ENCODE peak calls at places on chromosomes 1 and 21, in four cellular contexts. L is HepG2, S is WTC11, I is K562. H is an unnamed sample.

GRCh38 chr1:45015683-45016082 is 3.6 kb downstream of the UROD start:
- DNase-seq in L (no peak), I (no peak), S (no peak), H (no peak)

GRCh38 chr1:66490817-66491216 is 43.1 kb upstream of the SGIP1 start:
- DNase-seq in I (no peak), L (no peak), S (no peak), H (no peak)

GRCh38 chr21:35377505-35378090 is 328.5 kb upstream of the RUNX1 start:
- DNase-seq in L (no peak), I (no peak), S (no peak), H (no peak)

GRCh38 chr1:32111789-32112188 is 3.9 kb downstream of the KPNA6 start:
- DNase-seq in S (no peak), L (no peak), I (no peak), H (peak)

GRCh38 chr1:200729863-200730262 is 8.8 kb upstream of the CAMSAP2 start:
- DNase-seq in L (no peak), S (no peak), I (no peak), H (no peak)

GRCh38 chr1:84433253-84434080 is 35.2 kb downstream of the DNASE2B start:
- DNase-seq in S (peak), L (peak), I (peak), H (peak)

GRCh38 chr1:175072131-175072941 is 4.7 kb downstream of the TNN start:
- DNase-seq in L (no peak), S (no peak), I (no peak), H (peak)

GRCh38 chr1:100494393-100495084 is 43.4 kb upstream of the GPR88 start:
- DNase-seq in I (no peak), L (peak), S (no peak), H (no peak)

GRCh38 chr1:89660086-89660946 is 27.4 kb downstream of the LRRC8C start:
- DNase-seq in L (no peak), S (no peak), I (no peak), H (no peak)

GRCh38 chr1:30461640-30462039 is 261.7 kb downstream of the MATN1 start:
- DNase-seq in S (no peak), L (no peak), I (no peak), H (no peak)

GRCh38 chr1:160136121-160136925 is 15.1 kb upstream of the ATP1A4 start:
- DNase-seq in I (no peak), S (no peak), L (no peak), H (no peak)

GRCh38 chr1:44696789-44697188 is 22.3 kb downstream of the ARMH1 start:
- DNase-seq in I (no peak), L (no peak), S (no peak), H (no peak)

GRCh38 chr1:110449661-110450651 is 993 bp upstream of the PROK1 start:
- DNase-seq in I (peak), S (no peak), L (no peak), H (no peak)

GRCh38 chr1:185838111-185838510 is 103.9 kb downstream of the HMCN1 start:
- DNase-seq in I (no peak), S (no peak), L (no peak), H (no peak)

GRCh38 chr1:39908534-39908933 is 6.8 kb upstream of the MYCL start:
- DNase-seq in S (no peak), L (no peak), I (no peak), H (no peak)
- TF ChIP-seq SP1 in S (no peak), L (no peak), I (no peak), H (no peak)

GRCh38 chr1:235902638-235903542 is 36.2 kb upstream of the LYST start:
- DNase-seq in L (no peak), S (no peak), I (no peak), H (no peak)
- TF ChIP-seq ELF4 in L (no peak), S (no peak), I (no peak), H (no peak)

GRCh38 chr21:25889996-25890395 is 155.2 kb downstream of the GABPA start:
- DNase-seq in L (no peak), S (no peak), I (no peak), H (no peak)
- TF ChIP-seq SP1 in L (no peak), S (no peak), I (no peak), H (no peak)

GRCh38 chr1:119451158-119451557 is 36.2 kb downstream of the HSD3B2 start:
- DNase-seq in L (no peak), I (no peak), S (no peak), H (no peak)

GRCh38 chr1:119447344-119447743 is 32.4 kb downstream of the HSD3B2 start:
- DNase-seq in L (no peak), I (no peak), S (no peak), H (no peak)

GRCh38 chr1:119452085-119452484 is 37.1 kb downstream of the HSD3B2 start:
- DNase-seq in L (no peak), I (no peak), S (no peak), H (no peak)

GRCh38 chr1:119449964-119450363 is 35.0 kb downstream of the HSD3B2 start:
- DNase-seq in I (peak), L (peak), S (peak), H (no peak)

GRCh38 chr1:119448112-119448511 is 33.2 kb downstream of the HSD3B2 start:
- DNase-seq in I (no peak), S (peak), L (no peak), H (no peak)
- TF ChIP-seq ELF4 in I (no peak), S (no peak), L (no peak), H (no peak)

GRCh38 chr21:45308211-45309068 is 20.7 kb upstream of the POFUT2 start:
- DNase-seq in I (no peak), S (peak), L (peak), H (no peak)

GRCh38 chr21:45305831-45306230 is 18.1 kb upstream of the POFUT2 start:
- DNase-seq in L (no peak), I (no peak), S (peak), H (no peak)

GRCh38 chr21:45306453-45306831 is 18.7 kb upstream of the POFUT2 start:
- DNase-seq in I (no peak), L (no peak), S (peak), H (no peak)

GRCh38 chr21:45304945-45305344 is 17.2 kb upstream of the POFUT2 start:
- DNase-seq in S (peak), L (no peak), I (no peak), H (no peak)

DNA sequence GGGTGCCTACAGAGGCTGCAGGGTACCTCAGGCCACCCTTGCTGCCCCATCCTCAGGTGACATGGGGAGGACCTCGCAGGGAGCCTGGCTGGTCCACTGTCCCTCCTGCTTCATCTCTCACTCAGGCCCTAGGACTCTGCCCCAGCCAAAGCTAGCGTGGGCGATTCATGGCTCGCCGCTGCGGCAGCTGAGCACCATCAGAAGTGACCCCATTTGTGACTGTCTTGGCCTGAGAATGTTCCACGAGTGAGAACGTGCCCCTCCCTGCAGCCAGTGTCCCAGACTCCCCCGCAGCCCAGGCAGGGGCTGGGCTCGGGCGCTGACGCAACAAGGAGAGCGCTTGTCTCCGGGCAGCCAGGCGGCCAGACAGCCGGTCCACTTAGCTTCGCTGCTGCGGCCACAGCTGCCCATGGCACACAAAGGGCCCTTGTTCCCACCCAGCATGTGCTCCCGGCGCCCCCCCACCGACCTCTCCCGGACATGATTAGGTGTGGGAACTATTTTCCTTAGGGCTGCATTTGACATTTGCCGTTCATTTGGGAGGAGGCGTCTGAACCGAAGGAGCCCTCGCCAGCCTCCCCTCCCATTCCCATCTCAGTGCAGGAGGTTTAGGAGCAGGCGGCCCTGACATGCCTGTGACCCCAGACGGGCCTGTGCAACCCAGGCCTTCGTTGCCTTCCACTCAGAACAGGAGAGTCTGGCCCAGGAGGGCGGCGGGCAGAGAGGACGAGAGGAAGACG is 19.3 kb upstream of the POFUT2 start:
- DNase-seq in S (peak), I (peak), L (peak), H (no peak)
- TF ChIP-seq SP1 in S (no peak), I (no peak), L (no peak), H (no peak)

DNA sequence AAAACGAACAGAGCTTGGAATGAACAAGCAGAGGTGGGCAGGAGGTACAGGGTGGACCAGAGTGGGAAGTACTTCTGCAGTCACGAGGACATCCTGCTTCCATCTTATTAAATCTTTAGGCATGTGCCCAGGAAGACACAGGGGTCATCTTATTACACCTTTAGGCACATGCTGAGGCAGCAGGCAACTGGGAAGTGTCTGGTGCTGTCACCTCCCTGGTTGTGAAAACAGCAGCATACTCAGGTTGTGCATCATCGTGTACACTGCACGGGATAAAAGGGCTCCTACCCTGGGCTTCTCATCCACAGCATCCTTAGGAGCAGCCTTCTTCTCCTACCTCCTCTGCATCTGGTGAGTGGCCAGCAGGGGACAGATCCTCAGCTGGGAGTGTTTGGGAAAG is at the start of gene LCE3C:
- DNase-seq in I (no peak), L (no peak), S (no peak), H (no peak)
- TF ChIP-seq ELF4 in I (no peak), L (no peak), S (no peak), H (no peak)

DNA sequence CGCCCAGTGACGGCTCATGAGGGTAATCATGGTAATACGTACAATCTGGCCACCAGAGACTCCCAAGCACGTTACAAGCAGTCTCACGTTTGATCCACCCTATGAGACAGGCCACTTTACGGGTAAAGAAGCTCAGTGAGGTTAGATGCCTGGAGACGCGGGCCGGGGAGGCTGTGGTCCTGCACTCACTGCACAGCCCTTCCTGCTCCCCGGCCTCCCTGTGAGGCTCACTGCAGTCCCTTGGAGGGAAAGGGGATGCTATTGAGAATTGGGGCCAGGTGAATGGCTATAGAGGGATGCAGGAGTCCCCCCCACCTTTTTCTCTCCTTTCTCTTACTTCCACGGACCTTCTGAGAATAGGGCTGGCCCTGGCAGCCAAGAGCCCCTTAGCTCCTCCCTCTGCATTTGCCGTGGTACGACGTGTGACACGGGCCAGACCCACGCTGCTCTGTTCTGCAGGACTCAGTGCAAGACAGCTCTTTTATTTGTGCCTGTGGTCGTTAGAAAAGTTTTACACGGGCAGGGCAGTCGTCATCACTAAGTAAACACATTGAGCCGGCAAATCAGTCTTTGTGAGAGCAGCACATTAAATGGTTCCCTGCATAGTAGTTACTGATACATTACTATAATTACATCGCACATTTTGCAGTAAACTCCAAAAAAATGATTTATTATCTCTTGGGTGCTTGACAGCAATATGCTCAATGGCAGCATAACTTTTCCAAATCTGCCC is 18.8 kb downstream of the KIF26B start:
- DNase-seq in L (no peak), S (no peak), I (no peak), H (peak)
- TF ChIP-seq SP1 in L (no peak), S (no peak), I (no peak), H (no peak)

H was measured in HEK293T.